ENCODE peak calls at places on chromosomes 4 and X, in eight cellular contexts. I is NCI-H1436 treated with DMSO at 0.1 percent for 48 hours; G is HuH-7.5; P is HS-27A; L is posterior cingulate gyrus; Z is activated naive CD4-positive, alpha-beta T cell treated with anti-CD3 and anti-CD28 coated beads, Interleukin-2, amount 50 U/mL, for 72 hours; K is epithelial cell of prostate; Y is stimulated activated CD8-positive, alpha-beta memory T cell treated with anti-CD3 and anti-CD28 coated beads, Interleukin-7, amount 100 ng/mL, for 1 hour. H is an unnamed sample.

GRCh38 chrX:15903186-15903681 is 48.6 kb upstream of the AP1S2 start:
- DNase-seq in I (no peak), G (no peak), P (no peak), L (no peak), Z (no peak), K (no peak), Y (no peak), H (no peak)

GRCh38 chr4:151417164-151417571 is 8.2 kb downstream of the FHIP1A start:
- DNase-seq in I (no peak), G (no peak), P (no peak), L (no peak), Z (no peak), K (peak; percentile 96), Y (no peak), H (no peak)

GRCh38 chrX:119201570-119201969 is 34.5 kb upstream of the PGRMC1 start:
- DNase-seq in I (no peak), G (no peak), P (no peak), L (no peak), Z (no peak), K (no peak), Y (no peak), H (no peak)

GRCh38 chr4:155593793-155594192 is 72.9 kb upstream of the GUCY1A1 start:
- DNase-seq in I (no peak), G (no peak), P (no peak), L (no peak), Z (no peak), K (no peak), Y (no peak), H (no peak)

GRCh38 chrX:3518870-3519269 is 172.4 kb upstream of the MXRA5 start:
- DNase-seq in I (no peak), G (no peak), P (peak; percentile 26), L (no peak), Z (no peak), K (no peak), Y (no peak), H (peak; percentile 86)

GRCh38 chr4:122163301-122163700 is 11.2 kb downstream of the BLTP1 start:
- DNase-seq in I (no peak), G (no peak), P (no peak), L (no peak), Z (no peak), K (no peak), Y (no peak), H (no peak)

GRCh38 chrX:29948653-29949052 is 266.7 kb upstream of the MAGEB2 start:
- DNase-seq in I (no peak), G (no peak), P (peak; percentile 24), L (no peak), Z (no peak), K (no peak), Y (no peak), H (no peak)

GRCh38 chr4:137367608-137368007 is 164.7 kb downstream of the PCDH18 start:
- DNase-seq in I (no peak), G (no peak), P (no peak), L (no peak), Z (no peak), K (peak; percentile 60), Y (no peak), H (peak; percentile 26)

GRCh38 chrX:153469811-153470410 is 465 bp downstream of the HAUS7 start:
- DNase-seq in I (no peak), G (peak; percentile 52), P (no peak), L (no peak), Z (peak; percentile 7), K (no peak), Y (no peak), H (no peak)

GRCh38 chr4:30847958-30848357 is 127.8 kb downstream of the PCDH7 start:
- DNase-seq in I (no peak), G (no peak), P (no peak), L (no peak), Z (no peak), K (no peak), Y (no peak), H (no peak)

GRCh38 chrX:80174925-80175574 is 160.5 kb downstream of the TBX22 start:
- DNase-seq in I (no peak), G (no peak), P (no peak), L (no peak), Z (no peak), K (no peak), Y (no peak), H (no peak)

GRCh38 chrX:45667666-45668065 is 467.0 kb upstream of the DIPK2B start:
- DNase-seq in I (no peak), G (no peak), P (no peak), L (no peak), Z (no peak), K (no peak), Y (no peak), H (no peak)

GRCh38 chrX:54182194-54182863 is 725 bp downstream of the FAM120C start:
- DNase-seq in I (peak; percentile 6), G (peak; percentile 27), P (no peak), L (peak; percentile 71), Z (peak; percentile 54), K (no peak), Y (peak; percentile 14), H (no peak)

GRCh38 chr4:48133668-48134444 is at the start of gene TXK:
- DNase-seq in I (no peak), G (no peak), P (no peak), L (no peak), Z (no peak), K (no peak), Y (no peak), H (no peak)

GRCh38 chr4:186823989-186824388 is 100.3 kb upstream of the FAT1 start:
- DNase-seq in I (no peak), G (no peak), P (no peak), L (no peak), Z (no peak), K (no peak), Y (no peak), H (no peak)

GRCh38 chr4:20433101-20433705 is 181.5 kb downstream of the SLIT2 start:
- DNase-seq in I (no peak), G (no peak), P (no peak), L (no peak), Z (no peak), K (no peak), Y (no peak), H (no peak)

GRCh38 chr4:52873191-52873590 is 11.1 kb downstream of the RASL11B start:
- DNase-seq in I (no peak), G (peak; percentile 66), P (no peak), L (peak; percentile 24), Z (no peak), K (no peak), Y (no peak), H (no peak)